ENCODE peak calls at places on chromosomes 11 and 22, in nine cellular contexts. G is T-helper 1 cell; C is type B pancreatic cell; U is BJ; W is activated CD4-positive, alpha-beta T cell treated with anti-CD3 and anti-CD28 coated beads for 24 hours; Y is cardiac fibroblast; R is left colon; N is globus pallidus; X is lung microvascular endothelial cell. I is an unnamed sample.

GRCh38 chr22:50017701-50018224 is 5.2 kb upstream of the IL17REL start:
- DNase-seq in G (no peak), C (no peak), U (no peak), W (no peak), Y (no peak), R (no peak), N (no peak), X (no peak), I (no peak)

GRCh38 chr11:123238297-123238696 is 43.2 kb upstream of the CLMP start:
- DNase-seq in G (no peak), C (no peak), U (no peak), W (no peak), Y (peak), R (no peak), N (no peak), X (no peak), I (no peak)

GRCh38 chr11:42967653-42968052 is 344.1 kb upstream of the API5 start:
- DNase-seq in G (no peak), C (no peak), U (no peak), W (no peak), Y (no peak), R (no peak), N (no peak), X (no peak), I (no peak)

GRCh38 chr11:107770546-107770945 is 58.7 kb upstream of the SLN start:
- DNase-seq in G (no peak), C (no peak), U (peak), W (no peak), Y (peak), R (no peak), N (no peak), X (no peak), I (no peak)

GRCh38 chr22:37049224-37049623 is 2.3 kb upstream of the KCTD17 start:
- DNase-seq in G (no peak), C (no peak), U (no peak), W (no peak), Y (no peak), R (no peak), N (no peak), X (no peak), I (no peak)

GRCh38 chr11:10658621-10659338 is 34.8 kb downstream of the IRAG1 start:
- DNase-seq in G (no peak), C (no peak), U (no peak), W (no peak), Y (peak), R (peak), N (no peak), X (no peak), I (no peak)

GRCh38 chr22:50191041-50191740 is 5.5 kb downstream of the TRABD start:
- DNase-seq in G (peak), C (no peak), U (no peak), W (peak), Y (no peak), R (peak), N (no peak), X (no peak), I (no peak)

GRCh38 chr11:129787518-129787917 is 28.1 kb upstream of the TMEM45B start:
- DNase-seq in G (no peak), C (no peak), U (no peak), W (no peak), Y (peak), R (no peak), N (no peak), X (no peak), I (no peak)

GRCh38 chr22:50261615-50262459 is at the start of gene MAPK12:
- DNase-seq in G (no peak), C (no peak), U (no peak), W (no peak), Y (no peak), R (no peak), N (no peak), X (peak), I (peak)

GRCh38 chr11:19430346-19431058 is 189.8 kb upstream of the E2F8 start:
- DNase-seq in G (no peak), C (no peak), U (no peak), W (no peak), Y (no peak), R (no peak), N (no peak), X (no peak), I (peak)

GRCh38 chr11:74663315-74663714 is 67.9 kb downstream of the CHRDL2 start:
- DNase-seq in G (no peak), C (no peak), U (no peak), W (no peak), Y (no peak), R (no peak), N (no peak), X (no peak), I (no peak)

GRCh38 chr11:606245-606644 is 9.5 kb downstream of the IRF7 start:
- DNase-seq in G (no peak), C (no peak), U (no peak), W (no peak), Y (peak), R (no peak), N (no peak), X (no peak), I (no peak)

GRCh38 chr11:62108971-62109391 is 14.8 kb upstream of the INCENP start:
- DNase-seq in G (no peak), C (no peak), U (no peak), W (no peak), Y (peak), R (no peak), N (no peak), X (no peak), I (no peak)

GRCh38 chr11:33089776-33090175 is 50.4 kb downstream of the TCP11L1 start:
- DNase-seq in G (no peak), C (no peak), U (no peak), W (no peak), Y (peak), R (no peak), N (no peak), X (no peak), I (no peak)

GRCh38 chr11:74819400-74819799 is 70.8 kb downstream of the RNF169 start:
- DNase-seq in G (no peak), C (no peak), U (no peak), W (no peak), Y (peak), R (no peak), N (no peak), X (no peak), I (no peak)

GRCh38 chr11:66867425-66868040 is 10.7 kb downstream of the LRFN4 start:
- DNase-seq in G (no peak), C (no peak), U (no peak), W (no peak), Y (no peak), R (peak), N (no peak), X (no peak), I (no peak)

GRCh38 chr22:43891360-43892182 is at the start of gene PNPLA5:
- DNase-seq in G (no peak), C (no peak), U (no peak), W (peak), Y (no peak), R (no peak), N (no peak), X (no peak), I (no peak)

GRCh38 chr11:119284344-119285157 is 32.4 kb downstream of the MCAM start:
- DNase-seq in G (no peak), C (no peak), U (no peak), W (no peak), Y (peak), R (no peak), N (peak), X (peak), I (peak)

GRCh38 chr11:65132988-65133700 is 1.2 kb downstream of the SYVN1 start:
- DNase-seq in G (peak), C (no peak), U (no peak), W (no peak), Y (no peak), R (peak), N (no peak), X (no peak), I (peak)

GRCh38 chr22:39092111-39092867 is 4.8 kb upstream of the APOBEC3H start:
- DNase-seq in G (no peak), C (no peak), U (no peak), W (no peak), Y (no peak), R (no peak), N (no peak), X (no peak), I (no peak)

GRCh38 chr11:49432242-49432848 is 223.9 kb upstream of the FOLH1 start:
- DNase-seq in G (no peak), C (no peak), U (no peak), W (no peak), Y (no peak), R (no peak), N (no peak), X (no peak), I (no peak)

GRCh38 chr11:46600162-46600561 is 6.3 kb upstream of the AMBRA1 start:
- DNase-seq in G (no peak), C (no peak), U (no peak), W (no peak), Y (no peak), R (no peak), N (no peak), X (no peak), I (no peak)

GRCh38 chr11:128963744-128964340 is 21.2 kb upstream of the TP53AIP1 start:
- DNase-seq in G (no peak), C (no peak), U (no peak), W (no peak), Y (no peak), R (no peak), N (no peak), X (no peak), I (no peak)

GRCh38 chr11:103794262-103794661 is 242.2 kb upstream of the DDI1 start:
- DNase-seq in G (no peak), C (no peak), U (peak), W (no peak), Y (peak), R (no peak), N (no peak), X (no peak), I (no peak)

GRCh38 chr11:72738199-72739141 is 13.7 kb downstream of the ARAP1 start:
- DNase-seq in G (no peak), C (no peak), U (no peak), W (no peak), Y (peak), R (no peak), N (no peak), X (no peak), I (no peak)

GRCh38 chr22:37884420-37884819 is 21.7 kb upstream of the MICALL1 start:
- DNase-seq in G (no peak), C (no peak), U (peak), W (no peak), Y (no peak), R (no peak), N (no peak), X (no peak), I (no peak)

GRCh38 chr11:84212467-84213390 is 926.6 kb upstream of the CCDC90B start:
- DNase-seq in G (no peak), C (no peak), U (no peak), W (no peak), Y (no peak), R (no peak), N (peak), X (no peak), I (no peak)

GRCh38 chr11:60905047-60905446 is 1.3 kb downstream of the PRPF19 start:
- DNase-seq in G (no peak), C (no peak), U (no peak), W (no peak), Y (no peak), R (no peak), N (no peak), X (no peak), I (peak)

GRCh38 chr11:74849525-74850391 is 99.1 kb downstream of the XRRA1 start:
- DNase-seq in G (no peak), C (no peak), U (peak), W (no peak), Y (peak), R (no peak), N (no peak), X (no peak), I (no peak)

GRCh38 chr22:40345271-40345670 is 1.0 kb upstream of the ADSL start:
- DNase-seq in G (peak), C (no peak), U (no peak), W (no peak), Y (peak), R (peak), N (no peak), X (no peak), I (no peak)

GRCh38 chr11:63850946-63851345 is 12.0 kb downstream of the MARK2 start:
- DNase-seq in G (no peak), C (no peak), U (no peak), W (no peak), Y (no peak), R (no peak), N (no peak), X (no peak), I (no peak)

GRCh38 chr11:27971256-27971655 is 136.7 kb downstream of the KIF18A start:
- DNase-seq in G (no peak), C (no peak), U (no peak), W (no peak), Y (no peak), R (no peak), N (no peak), X (no peak), I (no peak)

GRCh38 chr11:295351-296205 is 3.7 kb downstream of the IFITM5 start:
- DNase-seq in G (no peak), C (no peak), U (no peak), W (no peak), Y (no peak), R (no peak), N (no peak), X (no peak), I (no peak)

GRCh38 chr11:60182546-60183330 is at the start of gene MS4A6A:
- DNase-seq in G (no peak), C (no peak), U (no peak), W (no peak), Y (no peak), R (no peak), N (no peak), X (no peak), I (no peak)

GRCh38 chr22:48942698-48943566 is 884.7 kb downstream of the BRD1 start:
- DNase-seq in G (no peak), C (peak), U (no peak), W (no peak), Y (no peak), R (no peak), N (no peak), X (no peak), I (no peak)

GRCh38 chr11:17515443-17516176 is 28.6 kb downstream of the USH1C start:
- DNase-seq in G (no peak), C (no peak), U (no peak), W (no peak), Y (no peak), R (no peak), N (no peak), X (no peak), I (no peak)